ENCODE peak calls at places on chromosome 1, in four cellular contexts. One of them, this sample, is unnamed.

GRCh38 chr1:71921197-71921596 is 361.1 kb downstream of the NEGR1 start:
- DNase-seq in mesendoderm: no peak
- DNase-seq in IMR-90: no peak
- DNase-seq in H1: no peak
- DNase-seq in this sample: no peak

GRCh38 chr1:36622741-36623648 is 140.3 kb upstream of the CSF3R start:
- DNase-seq in mesendoderm: no peak
- DNase-seq in IMR-90: no peak
- DNase-seq in H1: no peak
- DNase-seq in this sample: no peak

GRCh38 chr1:151313501-151313900 is 13.7 kb downstream of the PI4KB start:
- DNase-seq in mesendoderm: no peak
- DNase-seq in IMR-90: no peak
- DNase-seq in H1: no peak
- DNase-seq in this sample: no peak

GRCh38 chr1:193767891-193768290 is 581.5 kb upstream of the B3GALT2 start:
- DNase-seq in mesendoderm: no peak
- DNase-seq in IMR-90: no peak
- DNase-seq in H1: no peak
- DNase-seq in this sample: no peak

GRCh38 chr1:173314656-173315055 is 107.5 kb upstream of the TNFSF4 start:
- DNase-seq in mesendoderm: no peak
- DNase-seq in IMR-90: no peak
- DNase-seq in H1: no peak
- DNase-seq in this sample: no peak

GRCh38 chr1:109782927-109783326 is 19.2 kb upstream of the EPS8L3 start:
- DNase-seq in mesendoderm: no peak
- DNase-seq in IMR-90: no peak
- DNase-seq in H1: no peak
- DNase-seq in this sample: no peak

GRCh38 chr1:91842056-91842455 is 43.9 kb downstream of the TGFBR3 start:
- DNase-seq in mesendoderm: no peak
- DNase-seq in IMR-90: no peak
- DNase-seq in H1: no peak
- DNase-seq in this sample: no peak

GRCh38 chr1:27940297-27940696 is 5.5 kb downstream of the SMPDL3B start:
- DNase-seq in mesendoderm: peak; percentile 42
- DNase-seq in IMR-90: no peak
- DNase-seq in H1: no peak
- DNase-seq in this sample: no peak

GRCh38 chr1:170461362-170461761 is 70.6 kb upstream of the GORAB start:
- DNase-seq in mesendoderm: peak; percentile 29
- DNase-seq in IMR-90: peak; percentile 30
- DNase-seq in H1: no peak
- DNase-seq in this sample: no peak

GRCh38 chr1:3105167-3105863 is 36.3 kb downstream of the PRDM16 start:
- DNase-seq in mesendoderm: peak; percentile 92
- DNase-seq in IMR-90: no peak
- DNase-seq in H1: peak; percentile 51
- DNase-seq in this sample: peak; percentile 91

GRCh38 chr1:21605964-21606705 is 63.0 kb downstream of the RAP1GAP start:
- DNase-seq in mesendoderm: no peak
- DNase-seq in IMR-90: no peak
- DNase-seq in H1: no peak
- DNase-seq in this sample: no peak

GRCh38 chr1:159949891-159950480 is 4.1 kb downstream of the SLAMF9 start:
- DNase-seq in mesendoderm: no peak
- DNase-seq in IMR-90: no peak
- DNase-seq in H1: no peak
- DNase-seq in this sample: no peak

GRCh38 chr1:235423214-235423652 is 56.0 kb downstream of the TBCE start:
- DNase-seq in mesendoderm: no peak
- DNase-seq in IMR-90: no peak
- DNase-seq in H1: no peak
- DNase-seq in this sample: no peak

GRCh38 chr1:202661136-202661845 is 49.0 kb downstream of the SYT2 start:
- DNase-seq in mesendoderm: no peak
- DNase-seq in IMR-90: no peak
- DNase-seq in H1: no peak
- DNase-seq in this sample: no peak

GRCh38 chr1:40161888-40162397 is 756 bp downstream of the RLF start:
- DNase-seq in mesendoderm: no peak
- DNase-seq in IMR-90: peak; percentile 4
- DNase-seq in H1: no peak
- DNase-seq in this sample: no peak

GRCh38 chr1:4416189-4416588 is 238.2 kb upstream of the AJAP1 start:
- DNase-seq in mesendoderm: no peak
- DNase-seq in IMR-90: no peak
- DNase-seq in H1: no peak
- DNase-seq in this sample: no peak

GRCh38 chr1:232333419-232333767 is 296.5 kb downstream of the SIPA1L2 start:
- DNase-seq in mesendoderm: no peak
- DNase-seq in IMR-90: no peak
- DNase-seq in H1: no peak
- DNase-seq in this sample: no peak
- H3K56ac ChIP-seq in mesendoderm: no peak overlapping the region
- H3K56ac ChIP-seq in IMR-90: no peak overlapping the region
- H3K56ac ChIP-seq in H1: no peak overlapping the region
- H3K56ac ChIP-seq in this sample: no peak overlapping the region

GRCh38 chr1:198534540-198535413 is 5.7 kb downstream of the ATP6V1G3 start:
- DNase-seq in mesendoderm: no peak
- DNase-seq in IMR-90: no peak
- DNase-seq in H1: no peak
- DNase-seq in this sample: no peak
- H3K27ac ChIP-seq in mesendoderm: no peak overlapping the region
- H3K27ac ChIP-seq in IMR-90: no peak overlapping the region
- H3K27ac ChIP-seq in H1: no peak overlapping the region
- H3K27ac ChIP-seq in this sample: no peak overlapping the region

DNA sequence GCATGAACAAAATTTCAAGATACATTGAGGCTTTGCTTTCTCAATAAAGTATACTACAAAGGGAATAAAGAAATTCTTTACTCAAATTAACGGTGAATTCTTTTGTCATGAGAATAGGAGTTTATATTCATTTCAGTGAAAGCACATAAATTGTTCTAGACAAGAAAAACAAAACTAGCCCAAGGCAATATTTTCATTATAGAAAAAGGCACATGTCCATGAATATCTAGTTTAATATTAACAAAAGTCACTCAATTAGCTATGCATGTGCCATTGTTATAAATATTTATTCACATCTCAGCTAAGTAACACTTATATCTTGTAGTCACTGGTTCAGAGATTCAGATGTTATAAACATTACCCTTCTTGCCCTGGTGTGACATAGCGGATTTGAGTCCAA is 369.3 kb downstream of the GPATCH2 start:
- DNase-seq in mesendoderm: no peak
- DNase-seq in IMR-90: no peak
- DNase-seq in H1: no peak
- DNase-seq in this sample: no peak
- H3K56ac ChIP-seq in mesendoderm: no peak overlapping the region
- H3K56ac ChIP-seq in IMR-90: no peak overlapping the region
- H3K56ac ChIP-seq in H1: no peak overlapping the region
- H3K56ac ChIP-seq in this sample: no peak overlapping the region

GRCh38 chr1:117678246-117678977 is 72.6 kb downstream of the TENT5C start:
- DNase-seq in mesendoderm: no peak
- DNase-seq in IMR-90: no peak
- DNase-seq in H1: no peak
- DNase-seq in this sample: no peak
- H3K27ac ChIP-seq in mesendoderm: no peak overlapping the region
- H3K27ac ChIP-seq in IMR-90: no peak overlapping the region
- H3K27ac ChIP-seq in H1: no peak overlapping the region
- H3K27ac ChIP-seq in this sample: no peak overlapping the region